ENCODE peak calls at places on chromosome X, in five cellular contexts. O is kidney epithelial cell, N is psoas muscle, B is left ventricle myocardium inferior, Z is body of pancreas. Y is an unnamed sample.

GRCh38 chrX:94123062-94123461 is 449.1 kb downstream of the FAM133A start:
- DNase-seq in O (no peak), N (no peak), B (no peak), Z (no peak), Y (no peak)

GRCh38 chrX:39755152-39756032 is 342.4 kb downstream of the BCOR start:
- DNase-seq in O (peak), N (peak), B (peak), Z (peak), Y (peak)

GRCh38 chrX:143664302-143664701 is 28.4 kb upstream of the SLITRK4 start:
- DNase-seq in O (no peak), N (no peak), B (no peak), Z (no peak), Y (no peak)

GRCh38 chrX:96834137-96834536 is 49.6 kb upstream of the RPA4 start:
- DNase-seq in O (no peak), N (no peak), B (no peak), Z (no peak), Y (no peak)

GRCh38 chrX:4656419-4656818 is 943.0 kb upstream of the PRKX start:
- DNase-seq in O (no peak), N (no peak), B (no peak), Z (peak), Y (peak)

GRCh38 chrX:71990518-71990917 is 79.9 kb downstream of the NHSL2 start:
- DNase-seq in O (no peak), N (no peak), B (no peak), Z (no peak), Y (no peak)

GRCh38 chrX:101450052-101450451 is 35.2 kb upstream of the ARMCX4 start:
- DNase-seq in O (no peak), N (no peak), B (no peak), Z (peak), Y (no peak)

GRCh38 chrX:49212861-49213260 is 12.9 kb upstream of the SYP start:
- DNase-seq in O (no peak), N (no peak), B (no peak), Z (no peak), Y (no peak)

GRCh38 chrX:30308263-30309138 is 689 bp downstream of the NR0B1 start:
- DNase-seq in O (no peak), N (peak), B (no peak), Z (no peak), Y (no peak)

GRCh38 chrX:40086569-40087335 is 11.0 kb downstream of the BCOR start:
- DNase-seq in O (no peak), N (no peak), B (no peak), Z (no peak), Y (no peak)

GRCh38 chrX:154890990-154891639 is 5.0 kb downstream of the F8A1 start:
- DNase-seq in O (no peak), N (no peak), B (no peak), Z (no peak), Y (no peak)

GRCh38 chrX:106397788-106398538 is 213.8 kb upstream of the RADX start:
- DNase-seq in O (no peak), N (no peak), B (no peak), Z (no peak), Y (no peak)

GRCh38 chrX:133661962-133662839 is 246.9 kb upstream of the GPC4 start:
- DNase-seq in O (no peak), N (no peak), B (no peak), Z (no peak), Y (no peak)

GRCh38 chrX:139720136-139720535 is 12.2 kb upstream of the MCF2 start:
- DNase-seq in O (peak), N (no peak), B (no peak), Z (no peak), Y (peak)

GRCh38 chrX:41912922-41913321 is 10.4 kb downstream of the CASK start:
- DNase-seq in O (peak), N (no peak), B (no peak), Z (no peak), Y (peak)

GRCh38 chrX:25003066-25003849 is 12.5 kb downstream of the ARX start:
- DNase-seq in O (no peak), N (no peak), B (no peak), Z (no peak), Y (no peak)

GRCh38 chrX:25005382-25006185 is 10.2 kb downstream of the ARX start:
- DNase-seq in O (no peak), N (peak), B (no peak), Z (no peak), Y (no peak)

GRCh38 chrX:25005034-25005381 is 10.8 kb downstream of the ARX start:
- DNase-seq in O (no peak), N (no peak), B (no peak), Z (no peak), Y (no peak)

GRCh38 chrX:25004040-25004439 is 11.7 kb downstream of the ARX start:
- DNase-seq in O (no peak), N (no peak), B (no peak), Z (no peak), Y (no peak)

GRCh38 chrX:25004485-25005032 is 11.2 kb downstream of the ARX start:
- DNase-seq in O (no peak), N (no peak), B (no peak), Z (no peak), Y (no peak)
- H3K4me3 ChIP-seq in O (no peak), N (peak), B (peak), Z (no peak), Y (no peak)

GRCh38 chrX:83535417-83536244 is 27.5 kb downstream of the POU3F4 start:
- DNase-seq in O (no peak), N (no peak), B (no peak), Z (no peak), Y (no peak)
- H3K4me3 ChIP-seq in O (no peak), N (no peak), B (peak), Z (no peak), Y (peak)

DNA sequence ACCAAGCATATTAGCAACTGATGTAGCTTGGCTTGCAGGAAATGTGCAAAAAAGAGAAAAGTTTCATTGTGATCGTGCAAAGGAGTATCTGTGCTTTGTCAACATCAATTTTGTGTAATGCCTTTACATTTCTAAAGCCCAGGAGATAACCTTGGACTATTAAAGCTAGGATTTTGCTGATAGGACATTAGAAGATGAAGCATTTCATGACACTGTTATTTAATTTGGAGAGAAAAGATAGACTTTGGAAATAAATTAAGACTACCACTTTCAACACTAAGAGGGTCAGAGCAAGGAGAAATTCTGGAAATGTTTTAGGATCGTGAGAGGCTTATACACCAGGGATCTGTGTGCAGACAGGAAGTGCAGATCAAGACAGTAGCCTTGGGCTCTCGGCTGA is 120.6 kb upstream of the MID1 start:
- DNase-seq in O (no peak), N (no peak), B (no peak), Z (no peak), Y (no peak)
- H3K4me3 ChIP-seq in O (no peak), N (no peak), B (no peak), Z (no peak), Y (no peak)

GRCh38 chrX:103356023-103356798 is at the start of gene TCEAL9:
- DNase-seq in O (peak), N (peak), B (peak), Z (peak), Y (no peak)
- H3K4me3 ChIP-seq in O (peak), N (peak), B (peak), Z (peak), Y (peak)

GRCh38 chrX:37787353-37787869 is 7.6 kb downstream of the CYBB start:
- DNase-seq in O (no peak), N (no peak), B (no peak), Z (no peak), Y (no peak)

GRCh38 chrX:37781808-37782207 is 1.9 kb downstream of the CYBB start:
- DNase-seq in O (no peak), N (no peak), B (no peak), Z (no peak), Y (no peak)

GRCh38 chrX:37783284-37783683 is 3.4 kb downstream of the CYBB start:
- DNase-seq in O (no peak), N (no peak), B (no peak), Z (no peak), Y (no peak)

GRCh38 chrX:37786666-37787337 is 6.9 kb downstream of the CYBB start:
- DNase-seq in O (no peak), N (no peak), B (no peak), Z (no peak), Y (no peak)

GRCh38 chrX:37785569-37785968 is 5.7 kb downstream of the CYBB start:
- DNase-seq in O (no peak), N (no peak), B (no peak), Z (no peak), Y (no peak)
- H3K4me3 ChIP-seq in O (no peak), N (no peak), B (no peak), Z (no peak), Y (no peak)

DNA sequence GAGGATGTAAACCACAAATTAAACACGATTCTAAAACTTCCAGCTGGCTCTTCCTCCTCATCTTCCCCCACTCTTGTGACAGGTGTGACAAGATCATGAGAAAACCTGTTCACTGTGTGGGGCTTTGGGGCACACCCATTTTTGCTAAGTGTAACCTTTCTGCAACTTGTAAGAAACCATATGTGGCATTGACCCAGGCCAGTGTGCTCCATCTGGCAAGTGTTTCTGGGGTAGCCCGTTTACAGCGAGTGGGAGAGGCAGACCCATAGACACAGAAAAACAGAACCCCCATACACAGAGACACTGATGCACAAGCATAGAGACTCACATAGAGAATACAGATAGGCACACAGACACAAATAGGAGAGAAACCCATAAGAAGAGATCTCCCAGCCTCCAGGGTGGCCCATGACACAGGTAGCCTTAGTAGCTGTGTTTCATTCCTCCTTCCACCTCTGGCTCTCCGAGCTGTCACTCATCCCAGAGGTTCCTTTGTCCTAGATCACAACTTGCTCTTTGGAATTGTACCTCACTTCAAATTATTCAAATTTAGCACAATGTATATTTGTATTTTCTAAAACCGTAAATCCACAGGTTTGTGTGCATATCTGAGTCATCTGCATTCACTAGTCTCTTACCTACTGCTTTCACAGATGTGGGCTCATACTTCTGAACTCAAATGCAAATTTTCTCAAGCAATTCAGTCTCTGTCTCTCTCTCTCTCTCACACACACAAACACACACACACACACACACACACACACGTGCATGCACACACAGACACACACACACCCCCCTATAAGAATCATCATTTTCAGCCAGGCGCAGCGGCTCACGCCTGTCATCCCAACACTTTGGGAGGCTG is 114.4 kb downstream of the SH3KBP1 start:
- DNase-seq in O (no peak), N (no peak), B (no peak), Z (no peak), Y (no peak)
- H3K4me3 ChIP-seq in O (no peak), N (no peak), B (no peak), Z (no peak), Y (no peak)

GRCh38 chrX:16868920-16869319 is 1.2 kb downstream of the RBBP7 start:
- DNase-seq in O (no peak), N (no peak), B (no peak), Z (no peak), Y (no peak)

GRCh38 chrX:16869393-16870094 is 618 bp downstream of the RBBP7 start:
- DNase-seq in O (no peak), N (no peak), B (peak), Z (no peak), Y (no peak)

GRCh38 chrX:16870095-16870860 is at the start of gene RBBP7:
- DNase-seq in O (peak), N (peak), B (peak), Z (peak), Y (no peak)

GRCh38 chrX:16870861-16871584 is 861 bp upstream of the RBBP7 start:
- DNase-seq in O (no peak), N (peak), B (peak), Z (peak), Y (no peak)

GRCh38 chrX:16867947-16868346 is 2.2 kb downstream of the RBBP7 start:
- DNase-seq in O (no peak), N (no peak), B (no peak), Z (no peak), Y (no peak)
- H3K4me3 ChIP-seq in O (no peak), N (peak), B (no peak), Z (no peak), Y (no peak)

GRCh38 chrX:129956145-129956544 is 26.3 kb upstream of the BCORL1 start:
- DNase-seq in O (no peak), N (no peak), B (no peak), Z (no peak), Y (no peak)

GRCh38 chrX:129954804-129955203 is 27.6 kb upstream of the BCORL1 start:
- DNase-seq in O (no peak), N (no peak), B (no peak), Z (no peak), Y (no peak)

GRCh38 chrX:129955682-129956081 is 26.8 kb upstream of the BCORL1 start:
- DNase-seq in O (no peak), N (no peak), B (no peak), Z (no peak), Y (no peak)

GRCh38 chrX:129953334-129953648 is 29.1 kb upstream of the BCORL1 start:
- DNase-seq in O (no peak), N (peak), B (no peak), Z (no peak), Y (no peak)

DNA sequence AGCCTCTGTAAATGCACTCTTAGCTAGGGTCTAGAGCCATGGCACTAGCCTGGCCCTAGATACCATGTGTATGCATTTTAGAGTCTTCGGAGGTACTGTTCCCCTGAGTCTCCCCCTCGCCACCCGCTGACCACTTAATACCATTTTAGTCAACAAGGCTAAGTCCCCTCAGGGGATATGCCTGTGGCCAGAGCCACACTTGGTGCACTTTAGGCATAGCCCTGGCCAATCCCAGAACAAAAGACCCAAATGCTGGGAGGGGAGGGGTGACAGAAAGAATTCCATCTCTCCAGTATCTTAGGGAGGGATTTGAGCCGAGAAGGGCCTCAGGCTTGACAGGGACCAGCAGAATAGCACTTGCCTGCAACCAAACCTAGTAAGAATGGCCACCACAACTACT is 28.6 kb upstream of the BCORL1 start:
- DNase-seq in O (no peak), N (no peak), B (no peak), Z (no peak), Y (no peak)
- H3K4me3 ChIP-seq in O (no peak), N (no peak), B (no peak), Z (no peak), Y (no peak)

GRCh38 chrX:150509703-150510102 is 58.7 kb upstream of the MTM1 start:
- DNase-seq in O (no peak), N (no peak), B (no peak), Z (no peak), Y (no peak)
- H3K4me3 ChIP-seq in O (no peak), N (no peak), B (no peak), Z (no peak), Y (no peak)